ENCODE peak calls at places on chromosomes 5 and 9, in six cellular contexts. S is fibroblast of lung, K is testis, Z is dorsolateral prefrontal cortex, F is pancreas, M is tibial nerve. N is an unnamed sample.

GRCh38 chr5:72487151-72487550 is 20.1 kb downstream of the ZNF366 start:
- DNase-seq in S (no peak), Z (no peak), M (no peak), F (no peak), K (no peak), N (no peak)

GRCh38 chr5:14129123-14129522 is 14.0 kb upstream of the TRIO start:
- DNase-seq in S (no peak), F (no peak), M (no peak), Z (no peak), K (no peak), N (no peak)

GRCh38 chr9:88776717-88777497 is 214.4 kb upstream of the S1PR3 start:
- DNase-seq in M (no peak), S (peak; percentile 94), Z (no peak), K (no peak), F (no peak), N (peak; percentile 89)

GRCh38 chr5:159669559-159669958 is 246.7 kb upstream of the ADRA1B start:
- DNase-seq in Z (no peak), M (no peak), F (no peak), S (no peak), K (no peak), N (no peak)

GRCh38 chr5:135135530-135136201 is 101.6 kb upstream of the PITX1 start:
- DNase-seq in S (peak; percentile 80), F (no peak), Z (no peak), K (no peak), M (peak; percentile 55), N (peak; percentile 77)

GRCh38 chr5:38165435-38165834 is 92.9 kb upstream of the EGFLAM start:
- DNase-seq in K (no peak), M (no peak), Z (no peak), S (no peak), F (no peak), N (no peak)

GRCh38 chr5:139668064-139668880 is 20.1 kb downstream of the CXXC5 start:
- DNase-seq in K (no peak), M (no peak), Z (no peak), S (peak; percentile 58), F (peak; percentile 79), N (peak; percentile 50)

GRCh38 chr5:36630201-36630968 is 24.0 kb downstream of the SLC1A3 start:
- DNase-seq in K (no peak), Z (no peak), F (no peak), S (peak; percentile 79), M (no peak), N (no peak)

GRCh38 chr5:15021286-15022046 is 149.9 kb upstream of the ANKH start:
- DNase-seq in Z (no peak), F (no peak), M (no peak), K (no peak), S (peak; percentile 91), N (peak; percentile 76)

GRCh38 chr9:78297672-78297961 is 692 bp downstream of the PSAT1 start:
- DNase-seq in M (no peak), Z (no peak), F (no peak), S (no peak), K (peak; percentile 23), N (peak; percentile 19)

GRCh38 chr5:143183989-143184388 is 219.5 kb downstream of the NR3C1 start:
- DNase-seq in Z (no peak), M (no peak), S (no peak), F (no peak), K (no peak), N (no peak)

GRCh38 chr5:175728885-175729828 is 71.3 kb downstream of the HRH2 start:
- DNase-seq in S (no peak), Z (no peak), M (no peak), K (peak; percentile 41), F (no peak), N (no peak)
- TF ChIP-seq CTCF in S (no peak), Z (no peak), M (no peak), K (no peak), F (no peak), N (peak; percentile 8)

DNA sequence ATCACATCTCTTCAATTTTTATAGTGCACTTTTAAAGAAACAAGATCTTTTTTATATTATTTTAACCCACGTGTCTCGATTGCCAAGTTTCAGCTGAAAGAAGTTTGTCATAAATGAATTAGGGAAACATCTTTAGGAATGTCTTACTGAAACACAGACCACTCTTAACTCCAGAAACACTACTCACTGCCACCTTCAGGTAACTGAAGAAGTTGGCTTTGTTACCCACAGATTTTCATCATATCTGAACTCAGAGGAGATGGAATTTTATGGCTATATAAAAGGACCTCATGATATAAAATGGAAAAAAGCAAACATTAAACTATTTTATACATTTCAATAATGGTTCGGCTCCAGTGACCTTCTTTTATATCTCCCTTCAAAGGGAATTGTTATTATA is 158.0 kb downstream of the SEMA5A start:
- DNase-seq in K (no peak), Z (no peak), M (no peak), F (no peak), S (no peak), N (no peak)
- TF ChIP-seq CTCF in K (no peak), Z (no peak), M (no peak), F (no peak), S (no peak), N (no peak)

GRCh38 chr9:132309056-132309455 is 45.7 kb downstream of the SETX start:
- DNase-seq in F (no peak), M (no peak), S (no peak), Z (no peak), K (no peak), N (no peak)

GRCh38 chr9:132312426-132312825 is 42.4 kb downstream of the SETX start:
- DNase-seq in K (no peak), S (no peak), F (no peak), Z (no peak), M (no peak), N (no peak)

GRCh38 chr9:132311978-132312377 is 42.8 kb downstream of the SETX start:
- DNase-seq in K (no peak), Z (no peak), F (no peak), S (no peak), M (no peak), N (no peak)

DNA sequence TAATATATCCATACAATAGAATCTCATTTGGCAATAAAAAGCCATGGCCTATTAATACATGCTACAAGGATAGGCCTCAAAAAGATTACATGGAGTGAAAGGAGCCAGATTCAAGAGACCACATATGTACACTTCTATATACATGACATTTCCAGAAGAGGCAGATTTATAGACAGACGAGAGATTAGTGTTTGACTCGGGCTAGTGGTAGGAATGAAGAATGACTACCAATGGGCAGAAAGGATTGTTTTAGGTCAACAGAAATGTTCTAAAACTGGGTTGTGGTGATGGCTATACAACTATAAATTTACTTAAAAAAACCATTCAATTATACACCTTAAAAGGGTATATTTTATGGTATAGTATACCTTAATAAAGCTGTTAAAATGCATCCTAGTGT is 41.9 kb downstream of the SETX start:
- DNase-seq in M (no peak), Z (no peak), K (no peak), S (no peak), F (no peak), N (no peak)
- TF ChIP-seq CTCF in M (no peak), Z (no peak), K (no peak), S (peak; percentile 18), F (no peak), N (peak; percentile 38)

DNA sequence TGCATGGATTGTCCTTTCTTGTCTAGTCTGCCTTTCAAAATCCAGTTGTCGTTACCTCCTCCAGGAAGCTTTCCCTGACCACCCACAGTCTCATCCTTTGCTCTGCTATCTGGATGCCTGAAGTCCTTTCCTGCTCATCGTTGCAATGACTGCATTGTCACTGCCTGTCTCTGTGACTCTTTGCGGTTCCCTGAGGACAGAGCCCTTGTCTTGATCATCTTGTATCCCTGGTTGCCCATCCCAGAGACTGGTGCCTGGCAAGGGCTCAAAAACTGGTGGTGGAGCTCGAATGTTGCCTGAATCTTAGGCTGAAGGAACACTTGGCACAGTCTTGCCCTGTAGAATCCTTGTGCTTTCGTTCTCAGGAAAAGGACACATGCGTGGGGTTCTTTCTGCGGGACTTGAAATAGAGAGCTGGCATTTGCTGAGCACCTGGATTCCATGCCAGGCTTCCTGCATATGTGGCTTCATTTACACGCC is 2.4 kb downstream of the NEURL1B start:
- DNase-seq in M (no peak), Z (no peak), F (no peak), S (no peak), K (no peak), N (no peak)
- TF ChIP-seq CTCF in M (no peak), Z (no peak), F (no peak), S (no peak), K (no peak), N (no peak)

GRCh38 chr5:73945505-73945904 is 319.5 kb downstream of the ARHGEF28 start:
- DNase-seq in K (no peak), Z (no peak), S (no peak), M (no peak), F (no peak), N (no peak)
- TF ChIP-seq CTCF in K (no peak), Z (no peak), S (peak; percentile 15), M (no peak), F (no peak), N (peak; percentile 23)

DNA sequence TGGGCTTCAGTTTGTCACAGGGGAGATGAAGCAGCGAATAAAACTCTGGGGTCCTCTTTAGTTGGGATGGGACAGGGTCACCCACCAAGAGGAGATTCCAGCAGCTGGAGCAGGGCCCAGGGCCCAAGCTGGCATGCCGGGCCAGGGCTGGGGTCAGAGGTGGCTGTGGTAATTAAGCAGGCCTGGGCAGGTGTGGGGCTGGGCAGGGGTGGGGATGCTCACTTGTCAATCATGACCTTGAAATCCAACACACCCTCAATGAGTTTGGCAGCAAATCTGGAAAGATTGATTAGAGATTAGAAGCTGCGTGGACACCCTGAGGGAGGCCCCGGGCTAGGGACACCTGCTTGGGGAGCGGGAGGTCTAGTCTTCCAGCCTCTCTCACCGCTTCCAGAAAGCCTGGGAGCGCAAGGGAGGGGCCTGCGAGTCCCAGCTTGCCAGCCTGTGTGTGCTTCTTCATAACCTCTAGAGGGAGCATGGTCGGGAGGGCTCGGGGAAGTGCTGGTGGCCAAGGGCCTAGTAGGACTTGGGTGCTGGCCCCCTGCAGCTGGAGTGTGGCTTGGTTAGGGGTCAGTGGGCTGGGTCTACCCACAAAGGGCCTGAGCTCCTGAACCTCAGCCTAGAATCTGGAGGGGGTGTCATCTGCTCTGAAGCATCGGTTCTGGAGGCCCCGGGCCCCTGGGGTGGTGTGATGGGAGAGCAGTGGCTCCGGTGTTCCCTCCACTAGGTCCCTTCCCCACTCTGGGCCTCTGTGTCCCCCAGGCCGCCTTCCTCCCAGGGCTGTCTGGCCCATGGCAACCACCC is 7.6 kb downstream of the CRAT start:
- DNase-seq in F (peak; percentile 73), Z (no peak), S (peak; percentile 40), M (no peak), K (peak; percentile 69), N (peak; percentile 62)
- TF ChIP-seq CTCF in F (peak; percentile 46), Z (peak; percentile 61), S (peak; percentile 41), M (peak; percentile 36), K (peak; percentile 38), N (peak; percentile 78)

GRCh38 chr5:173581408-173582197 is 34.8 kb downstream of the BOD1 start:
- DNase-seq in Z (no peak), M (no peak), S (peak; percentile 15), K (peak; percentile 70), F (peak; percentile 74), N (peak; percentile 46)
- TF ChIP-seq CTCF in Z (peak; percentile 70), M (no peak), S (peak; percentile 67), K (peak; percentile 77), F (peak; percentile 41), N (peak; percentile 81)

GRCh38 chr5:34929720-34930526 is 564 bp downstream of the DNAJC21 start:
- DNase-seq in Z (peak; percentile 80), M (peak; percentile 75), S (peak; percentile 83), F (peak; percentile 90), K (peak; percentile 90), N (peak; percentile 78)
- TF ChIP-seq CTCF in Z (peak; percentile 8), M (no peak), S (no peak), F (no peak), K (no peak), N (no peak)